ENCODE peak calls at places on chromosomes 12 and 14, in five cellular contexts. One of them, this sample, is unnamed.
A peak's percentile ranks its signal among the peaks of the same experiment; 100 is the strongest.

GRCh38 chr14:68961781-68962584 is 17.1 kb downstream of the ACTN1 start:
- DNase-seq in spleen: peak; percentile 61
- DNase-seq in right cardiac atrium: no peak
- DNase-seq in T47D: no peak
- DNase-seq in glomerular endothelial cell: no peak
- DNase-seq in this sample: no peak

GRCh38 chr14:73097421-73097820 is 38.9 kb upstream of the PSEN1 start:
- DNase-seq in spleen: no peak
- DNase-seq in right cardiac atrium: no peak
- DNase-seq in T47D: no peak
- DNase-seq in glomerular endothelial cell: no peak
- DNase-seq in this sample: no peak

GRCh38 chr12:37547611-37548010 is 769.0 kb upstream of the ALG10B start:
- DNase-seq in spleen: no peak
- DNase-seq in right cardiac atrium: no peak
- DNase-seq in T47D: peak; percentile 48
- DNase-seq in glomerular endothelial cell: no peak
- DNase-seq in this sample: no peak

GRCh38 chr12:131825146-131825892 is 2.9 kb upstream of the MMP17 start:
- DNase-seq in spleen: no peak
- DNase-seq in right cardiac atrium: peak; percentile 44
- DNase-seq in T47D: no peak
- DNase-seq in glomerular endothelial cell: no peak
- DNase-seq in this sample: no peak

GRCh38 chr12:104370989-104371870 is 67.7 kb downstream of the EID3 start:
- DNase-seq in spleen: no peak
- DNase-seq in right cardiac atrium: no peak
- DNase-seq in T47D: peak; percentile 93
- DNase-seq in glomerular endothelial cell: peak; percentile 74
- DNase-seq in this sample: peak; percentile 74

GRCh38 chr12:86264451-86265328 is 8.5 kb upstream of the MGAT4C start:
- DNase-seq in spleen: peak; percentile 64
- DNase-seq in right cardiac atrium: peak; percentile 47
- DNase-seq in T47D: peak; percentile 93
- DNase-seq in glomerular endothelial cell: no peak
- DNase-seq in this sample: no peak

GRCh38 chr14:52025310-52025709 is 36.0 kb downstream of the RTRAF start:
- DNase-seq in spleen: no peak
- DNase-seq in right cardiac atrium: no peak
- DNase-seq in T47D: no peak
- DNase-seq in glomerular endothelial cell: peak; percentile 86
- DNase-seq in this sample: peak; percentile 92

GRCh38 chr12:62466018-62466595 is 519 bp upstream of the MON2 start:
- DNase-seq in spleen: no peak
- DNase-seq in right cardiac atrium: peak; percentile 76
- DNase-seq in T47D: peak; percentile 68
- DNase-seq in glomerular endothelial cell: no peak
- DNase-seq in this sample: peak; percentile 35

GRCh38 chr14:49732896-49733295 is 35.1 kb upstream of the KLHDC2 start:
- DNase-seq in spleen: no peak
- DNase-seq in right cardiac atrium: no peak
- DNase-seq in T47D: no peak
- DNase-seq in glomerular endothelial cell: no peak
- DNase-seq in this sample: no peak

GRCh38 chr12:1591543-1591942 is 2.8 kb downstream of the FBXL14 start:
- DNase-seq in spleen: no peak
- DNase-seq in right cardiac atrium: no peak
- DNase-seq in T47D: no peak
- DNase-seq in glomerular endothelial cell: no peak
- DNase-seq in this sample: no peak

GRCh38 chr14:71591929-71592328 is 340.3 kb upstream of the RGS6 start:
- DNase-seq in spleen: no peak
- DNase-seq in right cardiac atrium: no peak
- DNase-seq in T47D: peak; percentile 13
- DNase-seq in glomerular endothelial cell: peak; percentile 10
- DNase-seq in this sample: no peak

GRCh38 chr12:113087193-113087592 is 30.7 kb downstream of the DTX1 start:
- DNase-seq in spleen: no peak
- DNase-seq in right cardiac atrium: no peak
- DNase-seq in T47D: no peak
- DNase-seq in glomerular endothelial cell: no peak
- DNase-seq in this sample: no peak

GRCh38 chr12:389138-390096 is at the start of gene KDM5A:
- DNase-seq in spleen: peak; percentile 95
- DNase-seq in right cardiac atrium: peak; percentile 94
- DNase-seq in T47D: peak; percentile 96
- DNase-seq in glomerular endothelial cell: no peak
- DNase-seq in this sample: peak; percentile 93

GRCh38 chr12:76790564-76791552 is 26.9 kb downstream of the ZDHHC17 start:
- DNase-seq in spleen: no peak
- DNase-seq in right cardiac atrium: no peak
- DNase-seq in T47D: peak; percentile 33
- DNase-seq in glomerular endothelial cell: peak; percentile 12
- DNase-seq in this sample: peak; percentile 42

GRCh38 chr14:89856871-89857345 is 97.6 kb downstream of the EFCAB11 start:
- DNase-seq in spleen: no peak
- DNase-seq in right cardiac atrium: no peak
- DNase-seq in T47D: no peak
- DNase-seq in glomerular endothelial cell: no peak
- DNase-seq in this sample: no peak

GRCh38 chr14:24849471-24849870 is 200.5 kb downstream of the STXBP6 start:
- DNase-seq in spleen: no peak
- DNase-seq in right cardiac atrium: no peak
- DNase-seq in T47D: no peak
- DNase-seq in glomerular endothelial cell: no peak
- DNase-seq in this sample: no peak

GRCh38 chr12:46875095-46875494 is 49.3 kb upstream of the SLC38A4 start:
- DNase-seq in spleen: no peak
- DNase-seq in right cardiac atrium: no peak
- DNase-seq in T47D: no peak
- DNase-seq in glomerular endothelial cell: no peak
- DNase-seq in this sample: no peak

GRCh38 chr14:49944501-49944900 is 51.6 kb downstream of the ARF6 start:
- DNase-seq in spleen: no peak
- DNase-seq in right cardiac atrium: no peak
- DNase-seq in T47D: no peak
- DNase-seq in glomerular endothelial cell: no peak
- DNase-seq in this sample: no peak

GRCh38 chr14:85542623-85543022 is 12.7 kb downstream of the FLRT2 start:
- DNase-seq in spleen: no peak
- DNase-seq in right cardiac atrium: no peak
- DNase-seq in T47D: no peak
- DNase-seq in glomerular endothelial cell: no peak
- DNase-seq in this sample: no peak

GRCh38 chr12:125148316-125148715 is 83.1 kb downstream of the AACS start:
- DNase-seq in spleen: no peak
- DNase-seq in right cardiac atrium: no peak
- DNase-seq in T47D: no peak
- DNase-seq in glomerular endothelial cell: no peak
- DNase-seq in this sample: no peak

GRCh38 chr12:107372229-107372658 is 278.9 kb upstream of the CRY1 start:
- DNase-seq in spleen: no peak
- DNase-seq in right cardiac atrium: no peak
- DNase-seq in T47D: no peak
- DNase-seq in glomerular endothelial cell: no peak
- DNase-seq in this sample: peak; percentile 10

GRCh38 chr14:54671537-54671936 is 104.6 kb downstream of the SAMD4A start:
- DNase-seq in spleen: no peak
- DNase-seq in right cardiac atrium: no peak
- DNase-seq in T47D: peak; percentile 32
- DNase-seq in glomerular endothelial cell: no peak
- DNase-seq in this sample: no peak

GRCh38 chr12:42585175-42585845 is 4.2 kb downstream of the PRICKLE1 start:
- DNase-seq in spleen: no peak
- DNase-seq in right cardiac atrium: no peak
- DNase-seq in T47D: no peak
- DNase-seq in glomerular endothelial cell: no peak
- DNase-seq in this sample: no peak

GRCh38 chr14:37093364-37093763 is 79.0 kb downstream of the SLC25A21 start:
- DNase-seq in spleen: no peak
- DNase-seq in right cardiac atrium: no peak
- DNase-seq in T47D: no peak
- DNase-seq in glomerular endothelial cell: no peak
- DNase-seq in this sample: no peak

This sample was measured in dermis microvascular lymphatic vessel endothelial cell.